ENCODE peak calls at places on chromosomes 7 and 10, in four cellular contexts. One of them, this sample, is unnamed.

GRCh38 chr10:5582736-5583135 is 58.0 kb downstream of the CALML3 start:
- DNase-seq in brain microvascular endothelial cell: no peak
- DNase-seq in upper lobe of right lung: peak; percentile 29
- DNase-seq in upper lobe of left lung: no peak
- DNase-seq in this sample: no peak

GRCh38 chr7:132793474-132793873 is 217.2 kb upstream of the PLXNA4 start:
- DNase-seq in brain microvascular endothelial cell: no peak
- DNase-seq in upper lobe of left lung: no peak
- DNase-seq in upper lobe of right lung: no peak
- DNase-seq in this sample: no peak

GRCh38 chr10:126777726-126778125 is 107.2 kb upstream of the C10orf90 start:
- DNase-seq in upper lobe of right lung: no peak
- DNase-seq in brain microvascular endothelial cell: no peak
- DNase-seq in upper lobe of left lung: no peak
- DNase-seq in this sample: no peak

GRCh38 chr10:70060389-70060788 is 7.7 kb downstream of the MACROH2A2 start:
- DNase-seq in brain microvascular endothelial cell: no peak
- DNase-seq in upper lobe of left lung: no peak
- DNase-seq in upper lobe of right lung: no peak
- DNase-seq in this sample: no peak

GRCh38 chr10:2900530-2900929 is 166.8 kb upstream of the PFKP start:
- DNase-seq in brain microvascular endothelial cell: no peak
- DNase-seq in upper lobe of left lung: no peak
- DNase-seq in upper lobe of right lung: no peak
- DNase-seq in this sample: no peak

GRCh38 chr10:27030060-27030459 is 70.2 kb downstream of the ANKRD26 start:
- DNase-seq in upper lobe of right lung: no peak
- DNase-seq in brain microvascular endothelial cell: no peak
- DNase-seq in upper lobe of left lung: no peak
- DNase-seq in this sample: no peak

GRCh38 chr10:118501171-118501570 is 94.3 kb downstream of the PRLHR start:
- DNase-seq in upper lobe of left lung: peak; percentile 27
- DNase-seq in upper lobe of right lung: no peak
- DNase-seq in brain microvascular endothelial cell: no peak
- DNase-seq in this sample: no peak

GRCh38 chr10:75408911-75409885 is 7.6 kb upstream of the ZNF503 start:
- DNase-seq in brain microvascular endothelial cell: no peak
- DNase-seq in upper lobe of left lung: peak; percentile 95
- DNase-seq in upper lobe of right lung: peak; percentile 92
- DNase-seq in this sample: no peak

GRCh38 chr7:24905996-24906770 is 73.8 kb downstream of the OSBPL3 start:
- DNase-seq in upper lobe of right lung: no peak
- DNase-seq in upper lobe of left lung: no peak
- DNase-seq in brain microvascular endothelial cell: no peak
- DNase-seq in this sample: no peak

GRCh38 chr10:101032637-101033201 is 1.7 kb downstream of the SFXN3 start:
- DNase-seq in brain microvascular endothelial cell: peak; percentile 84
- DNase-seq in upper lobe of left lung: no peak
- DNase-seq in upper lobe of right lung: no peak
- DNase-seq in this sample: no peak

GRCh38 chr7:29424984-29425309 is 138.7 kb upstream of the PRR15 start:
- DNase-seq in brain microvascular endothelial cell: no peak
- DNase-seq in upper lobe of left lung: no peak
- DNase-seq in upper lobe of right lung: no peak
- DNase-seq in this sample: no peak

GRCh38 chr10:29496341-29497162 is 138.2 kb downstream of the SVIL start:
- DNase-seq in upper lobe of right lung: peak; percentile 86
- DNase-seq in brain microvascular endothelial cell: peak; percentile 57
- DNase-seq in upper lobe of left lung: peak; percentile 89
- DNase-seq in this sample: no peak

GRCh38 chr7:117092801-117093200 is 139.5 kb downstream of the ST7 start:
- DNase-seq in upper lobe of left lung: no peak
- DNase-seq in upper lobe of right lung: no peak
- DNase-seq in brain microvascular endothelial cell: no peak
- DNase-seq in this sample: peak; percentile 12

GRCh38 chr10:68155615-68156205 is 46.4 kb downstream of the MYPN start:
- DNase-seq in upper lobe of right lung: no peak
- DNase-seq in upper lobe of left lung: no peak
- DNase-seq in brain microvascular endothelial cell: no peak
- DNase-seq in this sample: no peak

DNA sequence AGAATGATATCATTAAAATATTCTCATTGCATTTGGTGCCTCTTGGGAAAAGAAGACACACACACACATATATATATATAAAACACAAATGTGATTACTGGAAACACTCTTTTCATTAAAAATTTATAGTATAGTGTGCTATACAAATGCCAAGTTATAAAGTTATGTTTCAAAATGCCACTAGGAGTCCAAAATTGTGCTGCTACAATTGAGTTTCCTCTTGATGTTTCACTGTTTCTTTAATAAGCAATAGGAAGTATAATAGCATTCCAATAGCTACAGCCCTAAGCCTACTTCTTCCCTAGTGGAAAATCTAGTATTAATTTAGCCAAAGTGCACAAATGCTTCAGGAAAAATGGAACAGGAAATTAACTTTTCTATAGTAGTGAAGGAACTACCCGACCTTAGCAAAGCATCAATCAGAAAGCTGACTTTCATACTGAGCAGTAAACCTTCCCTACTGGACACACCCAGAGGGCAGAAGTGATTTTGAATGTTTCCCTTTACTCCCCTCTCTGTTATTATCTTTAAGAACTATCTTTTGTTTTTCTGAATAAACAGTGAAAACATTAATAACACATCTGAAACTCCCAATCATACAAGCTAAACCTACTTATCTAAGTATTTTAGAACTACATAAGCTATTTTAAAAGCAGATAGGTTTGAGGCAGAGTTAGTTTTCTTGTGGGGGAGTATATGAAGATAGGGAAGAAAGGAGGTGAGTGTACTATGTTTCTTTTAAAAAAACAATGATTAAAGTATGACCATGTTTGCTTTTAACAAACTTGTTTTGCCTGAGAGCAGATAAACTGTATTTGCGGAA is 13.6 kb downstream of the CPED1 start:
- DNase-seq in upper lobe of right lung: no peak
- DNase-seq in upper lobe of left lung: no peak
- DNase-seq in brain microvascular endothelial cell: no peak
- DNase-seq in this sample: no peak
- H3K4me3 ChIP-seq in upper lobe of right lung: no peak overlapping the region
- H3K4me3 ChIP-seq in upper lobe of left lung: no peak overlapping the region
- H3K4me3 ChIP-seq in brain microvascular endothelial cell: no peak overlapping the region
- H3K4me3 ChIP-seq in this sample: no peak overlapping the region

GRCh38 chr10:113052076-113052830 is 102.2 kb downstream of the TCF7L2 start:
- DNase-seq in brain microvascular endothelial cell: no peak
- DNase-seq in upper lobe of right lung: no peak
- DNase-seq in upper lobe of left lung: no peak
- DNase-seq in this sample: no peak
- TF ChIP-seq CTCF in brain microvascular endothelial cell: peak; percentile 61
- TF ChIP-seq CTCF in upper lobe of right lung: peak; percentile 26
- TF ChIP-seq CTCF in upper lobe of left lung: no peak
- TF ChIP-seq CTCF in this sample: no peak

DNA sequence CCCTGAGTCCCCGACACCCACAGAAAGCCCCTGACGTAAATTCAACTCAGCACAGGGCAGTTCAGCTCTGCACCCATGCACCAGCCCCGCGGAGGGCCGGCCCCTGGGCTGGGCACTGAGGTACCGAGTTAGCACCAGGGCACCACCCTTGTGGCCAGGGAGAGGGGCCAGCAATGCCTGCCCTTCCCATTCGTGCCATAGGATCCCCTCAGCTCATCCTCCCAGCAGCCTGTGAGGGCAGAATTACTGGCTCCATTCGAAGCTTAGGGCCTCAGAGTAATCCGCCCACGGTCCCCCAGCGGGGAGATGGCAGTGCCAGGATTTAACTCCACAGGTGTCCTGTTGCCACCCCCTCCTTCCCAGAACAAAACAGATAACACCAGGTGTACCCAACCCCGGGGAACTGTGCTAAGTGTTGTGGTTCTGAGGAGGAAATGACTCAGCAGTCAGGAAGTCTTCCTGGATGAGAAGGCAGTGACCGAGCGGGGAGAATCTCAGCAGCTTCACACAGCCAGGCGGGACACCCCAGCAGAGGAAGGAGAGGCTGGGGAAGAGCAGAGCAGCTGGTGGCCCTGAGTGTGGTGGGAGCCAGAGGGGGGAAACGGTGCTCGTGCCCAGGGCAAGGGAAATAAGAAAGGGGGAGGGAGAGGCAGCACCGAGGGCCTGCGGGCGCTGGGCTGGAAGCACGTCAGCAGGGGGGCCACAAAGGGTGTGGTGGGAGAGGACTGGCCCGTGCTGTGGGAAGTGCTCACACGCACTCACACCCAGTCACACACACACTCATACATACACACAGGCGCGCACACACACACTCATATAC is 59.6 kb upstream of the CHST15 start:
- DNase-seq in upper lobe of right lung: no peak
- DNase-seq in upper lobe of left lung: peak; percentile 84
- DNase-seq in brain microvascular endothelial cell: peak; percentile 86
- DNase-seq in this sample: peak; percentile 36
- H3K4me3 ChIP-seq in upper lobe of right lung: no peak overlapping the region
- H3K4me3 ChIP-seq in upper lobe of left lung: no peak overlapping the region
- H3K4me3 ChIP-seq in brain microvascular endothelial cell: no peak overlapping the region
- H3K4me3 ChIP-seq in this sample: no peak overlapping the region

DNA sequence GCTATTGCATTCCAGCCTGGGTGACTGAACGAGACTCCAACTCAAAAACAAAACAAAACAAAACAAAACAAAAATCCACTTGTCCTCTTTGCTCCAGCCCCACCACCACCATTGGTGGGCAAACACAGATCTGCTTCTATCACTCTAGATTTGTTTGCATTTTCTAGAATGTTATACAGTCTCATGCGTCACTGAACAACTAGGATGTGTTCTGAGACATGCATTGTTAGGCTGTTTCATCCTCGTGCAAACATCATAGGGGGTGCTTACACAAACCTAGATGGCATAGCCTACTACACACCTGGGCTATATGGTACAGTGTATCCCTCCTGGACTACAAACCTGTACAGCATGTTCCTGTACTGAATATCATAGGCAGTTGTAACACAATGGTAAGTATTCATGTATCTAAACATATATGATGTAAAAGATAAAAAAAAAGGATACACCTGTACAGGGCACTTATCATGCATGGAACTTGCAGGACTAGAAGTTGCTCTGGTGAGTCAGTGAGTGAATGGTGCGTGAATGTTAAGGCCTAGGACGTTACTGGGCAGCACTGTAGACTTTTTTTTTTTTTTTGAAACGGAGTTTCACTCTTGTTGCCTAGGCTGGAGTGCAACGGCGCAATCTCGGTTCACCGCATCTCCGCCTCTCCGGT is 45.3 kb downstream of the BTBD16 start:
- DNase-seq in upper lobe of right lung: no peak
- DNase-seq in upper lobe of left lung: no peak
- DNase-seq in brain microvascular endothelial cell: no peak
- DNase-seq in this sample: no peak
- TF ChIP-seq CTCF in upper lobe of right lung: no peak
- TF ChIP-seq CTCF in upper lobe of left lung: no peak
- TF ChIP-seq CTCF in brain microvascular endothelial cell: no peak
- TF ChIP-seq CTCF in this sample: no peak

This sample was measured in AG04449.